ENCODE peak calls at places on chromosome 7, in four cellular contexts. C, D, F and M are unnamed samples.

GRCh38 chr7:27200761-27201230 is 905 bp upstream of the HOXA13 start:
- DNase-seq in C (no peak), D (no peak), F (no peak), M (no peak)

GRCh38 chr7:28245108-28245868 is 64.7 kb upstream of the JAZF1 start:
- DNase-seq in C (no peak), D (no peak), F (no peak), M (no peak)

GRCh38 chr7:70238171-70238575 is 639.9 kb downstream of the AUTS2 start:
- DNase-seq in C (peak; percentile 93), D (no peak), F (no peak), M (no peak)

GRCh38 chr7:108684629-108685028 is 115.0 kb downstream of the DNAJB9 start:
- DNase-seq in C (no peak), D (no peak), F (no peak), M (no peak)

GRCh38 chr7:110775046-110775445 is 315.9 kb upstream of the LRRN3 start:
- DNase-seq in C (no peak), D (no peak), F (no peak), M (no peak)

GRCh38 chr7:34036069-34036920 is 131.0 kb downstream of the BMPER start:
- DNase-seq in C (no peak), D (peak; percentile 84), F (peak; percentile 7), M (peak; percentile 23)

GRCh38 chr7:153188630-153189029 is 429.1 kb downstream of the ACTR3B start:
- DNase-seq in C (no peak), D (no peak), F (no peak), M (no peak)

GRCh38 chr7:158096582-158096981 is 491.0 kb downstream of the PTPRN2 start:
- DNase-seq in C (no peak), D (no peak), F (no peak), M (no peak)

GRCh38 chr7:98211221-98211675 is at the start of gene BHLHA15:
- DNase-seq in C (no peak), D (peak; percentile 24), F (peak; percentile 65), M (peak; percentile 63)

GRCh38 chr7:921581-922333 is 32.7 kb downstream of the ADAP1 start:
- DNase-seq in C (no peak), D (no peak), F (no peak), M (peak; percentile 5)

GRCh38 chr7:149375234-149376008 is 85.4 kb downstream of the ZNF777 start:
- DNase-seq in C (no peak), D (no peak), F (no peak), M (no peak)

GRCh38 chr7:117750612-117751563 is 122.4 kb downstream of the CTTNBP2 start:
- DNase-seq in C (no peak), D (peak; percentile 5), F (peak; percentile 36), M (no peak)

GRCh38 chr7:69743436-69743835 is 145.2 kb downstream of the AUTS2 start:
- DNase-seq in C (no peak), D (no peak), F (no peak), M (no peak)

GRCh38 chr7:158252837-158253669 is 334.6 kb downstream of the PTPRN2 start:
- DNase-seq in C (no peak), D (no peak), F (no peak), M (peak; percentile 8)

GRCh38 chr7:27191716-27192545 is 6.9 kb upstream of the HOXA11 start:
- DNase-seq in C (no peak), D (no peak), F (no peak), M (peak; percentile 55)

GRCh38 chr7:100563809-100564400 is 9.8 kb downstream of the SAP25 start:
- DNase-seq in C (no peak), D (no peak), F (peak; percentile 88), M (peak; percentile 94)
- TF ChIP-seq ESRRA in C (no peak), D (no peak), F (no peak), M (no peak)

GRCh38 chr7:143269254-143269653 is 6.0 kb downstream of the GSTK1 start:
- DNase-seq in C (no peak), D (no peak), F (peak; percentile 6), M (no peak)

GRCh38 chr7:143272871-143273270 is 9.6 kb downstream of the GSTK1 start:
- DNase-seq in C (no peak), D (no peak), F (no peak), M (no peak)

DNA sequence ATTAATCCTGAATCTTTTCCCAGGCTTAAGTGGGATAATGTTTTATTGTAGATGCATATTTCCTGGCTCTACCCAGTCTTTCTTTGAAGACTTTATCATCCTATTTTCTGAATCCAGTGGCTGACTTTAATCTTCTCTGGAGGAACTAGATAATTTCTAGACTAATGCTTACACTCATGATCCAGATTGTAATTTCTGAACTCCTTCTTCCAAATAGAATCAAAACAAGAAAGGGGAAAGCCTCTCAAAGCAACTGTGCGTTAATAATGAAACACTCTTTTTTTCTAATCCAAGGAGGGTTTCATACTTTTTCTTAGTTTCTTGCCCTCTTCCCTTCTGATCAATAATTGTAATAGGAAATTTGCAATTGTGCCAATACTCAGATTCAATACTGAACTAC is 8.0 kb downstream of the GSTK1 start:
- DNase-seq in C (no peak), D (no peak), F (no peak), M (no peak)
- TF ChIP-seq CREB1 in C (no peak), D (no peak), F (no peak), M (no peak)

DNA sequence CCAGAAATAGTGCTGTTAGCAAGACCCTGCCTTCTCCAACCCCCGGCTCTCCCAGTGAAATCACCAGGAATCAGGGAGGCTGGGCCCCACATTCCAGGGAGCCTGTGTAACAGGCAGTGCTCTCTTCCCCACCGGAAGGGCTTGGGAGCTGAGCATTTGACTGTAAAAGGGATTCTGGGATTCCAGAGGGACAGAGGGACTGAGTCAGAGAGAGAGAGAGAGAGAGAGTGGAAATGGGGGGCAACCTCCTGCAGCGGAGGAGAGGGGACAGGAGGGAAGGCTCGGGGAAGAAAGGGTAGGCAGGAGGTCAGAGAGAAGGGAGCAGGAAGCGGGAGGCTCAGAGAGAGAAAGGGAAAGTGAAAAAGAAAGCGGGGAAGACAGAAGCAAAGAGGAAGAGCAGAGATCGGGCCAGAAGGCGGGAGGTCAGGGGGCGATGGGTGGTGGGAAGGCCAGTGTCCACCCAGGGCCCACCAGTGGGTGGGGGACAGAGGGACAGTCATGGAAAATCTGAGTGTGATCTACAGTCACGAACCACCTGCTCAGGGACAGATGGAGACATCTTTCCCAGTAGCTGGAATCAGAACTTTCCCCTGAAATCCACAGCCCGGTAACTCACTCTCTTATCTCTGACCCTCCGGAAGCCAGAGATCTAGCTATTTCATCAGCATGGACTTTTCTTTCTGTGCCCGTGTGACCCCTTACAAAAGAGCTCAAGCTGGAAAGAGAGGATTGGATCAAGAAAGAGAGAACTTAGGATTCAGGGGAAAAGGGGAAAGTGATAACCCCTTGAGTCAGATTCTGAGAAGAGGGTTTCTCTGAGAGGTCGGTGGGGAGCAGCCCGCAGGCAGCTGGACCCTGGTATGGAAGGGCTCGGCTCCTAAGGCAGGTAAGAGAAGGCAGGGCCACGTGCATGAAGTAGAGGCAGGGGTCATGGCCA is 4.6 kb upstream of the SERPINE1 start:
- DNase-seq in C (no peak), D (peak; percentile 93), F (no peak), M (peak; percentile 48)
- TF ChIP-seq ESRRA in C (no peak), D (no peak), F (no peak), M (no peak)

GRCh38 chr7:41125343-41125742 is 577.5 kb downstream of the INHBA start:
- DNase-seq in C (no peak), D (no peak), F (no peak), M (no peak)

GRCh38 chr7:41117431-41117830 is 585.5 kb downstream of the INHBA start:
- DNase-seq in C (no peak), D (no peak), F (no peak), M (no peak)

GRCh38 chr7:41118490-41118889 is 584.4 kb downstream of the INHBA start:
- DNase-seq in C (no peak), D (no peak), F (no peak), M (no peak)

GRCh38 chr7:41121228-41121627 is 581.7 kb downstream of the INHBA start:
- DNase-seq in C (no peak), D (no peak), F (no peak), M (no peak)

GRCh38 chr7:41122256-41122987 is 580.5 kb downstream of the INHBA start:
- DNase-seq in C (no peak), D (no peak), F (no peak), M (no peak)
- TF ChIP-seq CREB1 in C (no peak), D (no peak), F (no peak), M (no peak)

DNA sequence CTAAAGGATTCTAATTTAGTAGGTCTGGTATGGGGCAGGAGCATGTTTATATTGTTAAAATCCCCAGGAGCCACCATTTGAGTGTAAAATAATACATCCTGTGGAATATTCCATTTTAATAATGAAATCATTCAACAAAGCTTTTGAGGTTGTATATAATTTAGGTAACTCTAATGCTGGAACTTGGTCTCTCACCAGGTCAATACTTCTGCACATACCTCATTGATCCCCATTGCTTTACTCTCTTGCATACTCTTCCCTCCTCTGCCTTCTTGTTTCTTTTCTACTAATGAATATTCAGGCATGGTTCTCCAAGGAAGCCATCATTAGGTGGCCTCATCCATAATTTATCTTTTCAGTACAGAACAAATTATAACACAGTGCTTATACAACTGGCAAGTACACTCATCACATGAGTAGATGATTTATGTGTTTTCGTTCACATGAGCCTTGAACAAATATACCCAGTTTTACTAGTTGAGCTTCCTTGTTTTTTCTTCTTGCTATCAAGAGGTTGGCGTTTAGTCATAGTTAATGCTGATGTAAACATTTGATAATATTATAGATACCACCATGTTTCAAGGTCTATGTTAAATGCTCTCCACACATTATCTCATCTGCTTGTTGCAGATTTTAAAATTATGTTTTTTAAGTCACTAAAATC is 7.2 kb downstream of the PALS2 start:
- DNase-seq in C (no peak), D (peak; percentile 43), F (no peak), M (no peak)
- TF ChIP-seq ESRRA in C (no peak), D (no peak), F (no peak), M (no peak)

GRCh38 chr7:92614586-92615237 is 24.5 kb upstream of the FAM133B start:
- DNase-seq in C (no peak), D (no peak), F (no peak), M (no peak)
- TF ChIP-seq CREB1 in C (no peak), D (no peak), F (no peak), M (no peak)

GRCh38 chr7:138008588-138009349 is 6.9 kb upstream of the CREB3L2 start:
- DNase-seq in C (no peak), D (peak; percentile 62), F (peak; percentile 55), M (no peak)
- TF ChIP-seq ESRRA in C (no peak), D (no peak), F (no peak), M (no peak)

DNA sequence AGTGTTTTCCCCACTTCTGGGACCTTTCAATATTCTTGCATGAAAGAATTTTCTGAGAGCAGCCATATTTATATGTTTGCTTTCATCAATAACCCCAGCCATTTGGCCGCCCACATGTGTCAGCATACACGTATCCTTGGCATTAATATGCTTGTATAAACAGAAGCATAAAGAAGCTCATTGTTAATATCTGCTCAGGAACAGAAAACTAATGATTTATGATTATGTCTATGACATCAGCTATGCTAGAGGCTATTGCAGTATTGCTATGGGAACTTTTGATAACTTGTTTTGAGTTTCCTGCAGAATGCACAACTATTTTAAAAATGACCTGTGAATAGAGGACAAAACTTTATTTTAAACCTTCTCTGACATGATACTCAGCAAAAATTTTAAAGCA is 300.9 kb upstream of the MTPN start:
- DNase-seq in C (no peak), D (no peak), F (no peak), M (no peak)
- TF ChIP-seq CREB1 in C (no peak), D (no peak), F (no peak), M (no peak)

GRCh38 chr7:135597181-135597925 is 39.6 kb downstream of the NUP205 start:
- DNase-seq in C (no peak), D (no peak), F (no peak), M (no peak)
- TF ChIP-seq ESRRA in C (no peak), D (no peak), F (no peak), M (no peak)